ENCODE peak calls at places on chromosomes 16 and 17, in five cellular contexts. One of them, this sample, is unnamed.

GRCh38 chr17:1360975-1361374 is 39.0 kb downstream of the YWHAE start:
- DNase-seq in naive thymus-derived CD8-positive, alpha-beta T cell: no peak
- DNase-seq in NCI-H1105 treated with DMSO at 0.1 percent for 48 hours: no peak
- DNase-seq in right cardiac atrium: no peak
- DNase-seq in EL: no peak
- DNase-seq in this sample: no peak

GRCh38 chr16:14196539-14196938 is 125.4 kb downstream of the MRTFB start:
- DNase-seq in naive thymus-derived CD8-positive, alpha-beta T cell: peak; percentile 27
- DNase-seq in NCI-H1105 treated with DMSO at 0.1 percent for 48 hours: no peak
- DNase-seq in right cardiac atrium: no peak
- DNase-seq in EL: no peak
- DNase-seq in this sample: no peak

GRCh38 chr17:40313660-40314556 is 4.9 kb downstream of the RARA start:
- DNase-seq in naive thymus-derived CD8-positive, alpha-beta T cell: no peak
- DNase-seq in NCI-H1105 treated with DMSO at 0.1 percent for 48 hours: peak; percentile 93
- DNase-seq in right cardiac atrium: no peak
- DNase-seq in EL: no peak
- DNase-seq in this sample: no peak

GRCh38 chr17:21689604-21690003 is 2.7 kb upstream of the KCNJ18 start:
- DNase-seq in naive thymus-derived CD8-positive, alpha-beta T cell: no peak
- DNase-seq in NCI-H1105 treated with DMSO at 0.1 percent for 48 hours: no peak
- DNase-seq in right cardiac atrium: peak; percentile 84
- DNase-seq in EL: peak; percentile 91
- DNase-seq in this sample: no peak

GRCh38 chr16:51888021-51888420 is 658.9 kb downstream of the TOX3 start:
- DNase-seq in naive thymus-derived CD8-positive, alpha-beta T cell: no peak
- DNase-seq in NCI-H1105 treated with DMSO at 0.1 percent for 48 hours: no peak
- DNase-seq in right cardiac atrium: no peak
- DNase-seq in EL: peak; percentile 24
- DNase-seq in this sample: no peak

GRCh38 chr17:27402943-27403342 is 53.3 kb upstream of the KSR1 start:
- DNase-seq in naive thymus-derived CD8-positive, alpha-beta T cell: no peak
- DNase-seq in NCI-H1105 treated with DMSO at 0.1 percent for 48 hours: no peak
- DNase-seq in right cardiac atrium: no peak
- DNase-seq in EL: no peak
- DNase-seq in this sample: no peak

GRCh38 chr17:21551081-21551881 is 141.0 kb upstream of the KCNJ18 start:
- DNase-seq in naive thymus-derived CD8-positive, alpha-beta T cell: peak; percentile 80
- DNase-seq in NCI-H1105 treated with DMSO at 0.1 percent for 48 hours: peak; percentile 88
- DNase-seq in right cardiac atrium: peak; percentile 86
- DNase-seq in EL: peak; percentile 82
- DNase-seq in this sample: peak; percentile 90

GRCh38 chr17:57622886-57623433 is 122.1 kb downstream of the CCDC182 start:
- DNase-seq in naive thymus-derived CD8-positive, alpha-beta T cell: no peak
- DNase-seq in NCI-H1105 treated with DMSO at 0.1 percent for 48 hours: no peak
- DNase-seq in right cardiac atrium: peak; percentile 48
- DNase-seq in EL: peak; percentile 87
- DNase-seq in this sample: no peak

GRCh38 chr16:8720080-8720966 is 45.9 kb downstream of the ABAT start:
- DNase-seq in naive thymus-derived CD8-positive, alpha-beta T cell: no peak
- DNase-seq in NCI-H1105 treated with DMSO at 0.1 percent for 48 hours: peak; percentile 94
- DNase-seq in right cardiac atrium: no peak
- DNase-seq in EL: no peak
- DNase-seq in this sample: peak; percentile 32

GRCh38 chr17:66089764-66090163 is 102.2 kb downstream of the CEP112 start:
- DNase-seq in naive thymus-derived CD8-positive, alpha-beta T cell: no peak
- DNase-seq in NCI-H1105 treated with DMSO at 0.1 percent for 48 hours: no peak
- DNase-seq in right cardiac atrium: no peak
- DNase-seq in EL: no peak
- DNase-seq in this sample: no peak

GRCh38 chr16:30722916-30723315 is 23.9 kb downstream of the SRCAP start:
- DNase-seq in naive thymus-derived CD8-positive, alpha-beta T cell: no peak
- DNase-seq in NCI-H1105 treated with DMSO at 0.1 percent for 48 hours: no peak
- DNase-seq in right cardiac atrium: no peak
- DNase-seq in EL: no peak
- DNase-seq in this sample: no peak

GRCh38 chr16:54928421-54929089 is 2.1 kb upstream of the IRX5 start:
- DNase-seq in naive thymus-derived CD8-positive, alpha-beta T cell: peak; percentile 25
- DNase-seq in NCI-H1105 treated with DMSO at 0.1 percent for 48 hours: peak; percentile 72
- DNase-seq in right cardiac atrium: peak; percentile 81
- DNase-seq in EL: peak; percentile 73
- DNase-seq in this sample: peak; percentile 89

GRCh38 chr17:12180644-12181261 is 160.1 kb downstream of the MAP2K4 start:
- DNase-seq in naive thymus-derived CD8-positive, alpha-beta T cell: peak; percentile 1
- DNase-seq in NCI-H1105 treated with DMSO at 0.1 percent for 48 hours: peak; percentile 48
- DNase-seq in right cardiac atrium: no peak
- DNase-seq in EL: peak; percentile 55
- DNase-seq in this sample: no peak

GRCh38 chr16:81956213-81956948 is 54.9 kb downstream of the SDR42E1 start:
- DNase-seq in naive thymus-derived CD8-positive, alpha-beta T cell: no peak
- DNase-seq in NCI-H1105 treated with DMSO at 0.1 percent for 48 hours: no peak
- DNase-seq in right cardiac atrium: no peak
- DNase-seq in EL: peak; percentile 12
- DNase-seq in this sample: no peak

GRCh38 chr16:87930456-87930855 is 5.9 kb downstream of the CA5A start:
- DNase-seq in naive thymus-derived CD8-positive, alpha-beta T cell: no peak
- DNase-seq in NCI-H1105 treated with DMSO at 0.1 percent for 48 hours: no peak
- DNase-seq in right cardiac atrium: no peak
- DNase-seq in EL: no peak
- DNase-seq in this sample: no peak

GRCh38 chr17:21218101-21218500 is 4.1 kb upstream of the TMEM11 start:
- DNase-seq in naive thymus-derived CD8-positive, alpha-beta T cell: no peak
- DNase-seq in NCI-H1105 treated with DMSO at 0.1 percent for 48 hours: no peak
- DNase-seq in right cardiac atrium: no peak
- DNase-seq in EL: no peak
- DNase-seq in this sample: no peak

GRCh38 chr17:42917236-42917603 is 16.6 kb downstream of the G6PC1 start:
- DNase-seq in naive thymus-derived CD8-positive, alpha-beta T cell: no peak
- DNase-seq in NCI-H1105 treated with DMSO at 0.1 percent for 48 hours: no peak
- DNase-seq in right cardiac atrium: no peak
- DNase-seq in EL: no peak
- DNase-seq in this sample: no peak

GRCh38 chr16:4511441-4512082 is 27.0 kb downstream of the CDIP1 start:
- DNase-seq in naive thymus-derived CD8-positive, alpha-beta T cell: no peak
- DNase-seq in NCI-H1105 treated with DMSO at 0.1 percent for 48 hours: peak; percentile 31
- DNase-seq in right cardiac atrium: peak; percentile 42
- DNase-seq in EL: peak; percentile 37
- DNase-seq in this sample: peak; percentile 77

GRCh38 chr16:58500329-58501241 is 642 bp downstream of the NDRG4 start:
- DNase-seq in naive thymus-derived CD8-positive, alpha-beta T cell: no peak
- DNase-seq in NCI-H1105 treated with DMSO at 0.1 percent for 48 hours: peak; percentile 41
- DNase-seq in right cardiac atrium: no peak
- DNase-seq in EL: no peak
- DNase-seq in this sample: no peak

GRCh38 chr16:2507679-2508064 is 6.1 kb upstream of the ATP6V0C start:
- DNase-seq in naive thymus-derived CD8-positive, alpha-beta T cell: no peak
- DNase-seq in NCI-H1105 treated with DMSO at 0.1 percent for 48 hours: no peak
- DNase-seq in right cardiac atrium: peak; percentile 52
- DNase-seq in EL: no peak
- DNase-seq in this sample: peak; percentile 74

GRCh38 chr16:27462200-27462845 is 60.3 kb downstream of the IL21R start:
- DNase-seq in naive thymus-derived CD8-positive, alpha-beta T cell: no peak
- DNase-seq in NCI-H1105 treated with DMSO at 0.1 percent for 48 hours: no peak
- DNase-seq in right cardiac atrium: no peak
- DNase-seq in EL: no peak
- DNase-seq in this sample: no peak

GRCh38 chr16:69838417-69838990 is 76.4 kb downstream of the WWP2 start:
- DNase-seq in naive thymus-derived CD8-positive, alpha-beta T cell: no peak
- DNase-seq in NCI-H1105 treated with DMSO at 0.1 percent for 48 hours: no peak
- DNase-seq in right cardiac atrium: peak; percentile 52
- DNase-seq in EL: no peak
- DNase-seq in this sample: peak; percentile 41

GRCh38 chr17:30363715-30364202 is 15.0 kb upstream of the CPD start:
- DNase-seq in naive thymus-derived CD8-positive, alpha-beta T cell: peak; percentile 72
- DNase-seq in NCI-H1105 treated with DMSO at 0.1 percent for 48 hours: no peak
- DNase-seq in right cardiac atrium: no peak
- DNase-seq in EL: peak; percentile 74
- DNase-seq in this sample: no peak

GRCh38 chr17:68698761-68699160 is 97.6 kb upstream of the FAM20A start:
- DNase-seq in naive thymus-derived CD8-positive, alpha-beta T cell: no peak
- DNase-seq in NCI-H1105 treated with DMSO at 0.1 percent for 48 hours: no peak
- DNase-seq in right cardiac atrium: no peak
- DNase-seq in EL: no peak
- DNase-seq in this sample: no peak

GRCh38 chr16:58443783-58444182 is 51.5 kb downstream of the GINS3 start:
- DNase-seq in naive thymus-derived CD8-positive, alpha-beta T cell: no peak
- DNase-seq in NCI-H1105 treated with DMSO at 0.1 percent for 48 hours: no peak
- DNase-seq in right cardiac atrium: no peak
- DNase-seq in EL: no peak
- DNase-seq in this sample: no peak

GRCh38 chr16:89193576-89194293 is 6.6 kb downstream of the SLC22A31 start:
- DNase-seq in naive thymus-derived CD8-positive, alpha-beta T cell: no peak
- DNase-seq in NCI-H1105 treated with DMSO at 0.1 percent for 48 hours: no peak
- DNase-seq in right cardiac atrium: no peak
- DNase-seq in EL: no peak
- DNase-seq in this sample: no peak

GRCh38 chr17:7851438-7852261 is 3.2 kb upstream of the TMEM88 start:
- DNase-seq in naive thymus-derived CD8-positive, alpha-beta T cell: peak; percentile 95
- DNase-seq in NCI-H1105 treated with DMSO at 0.1 percent for 48 hours: peak; percentile 97
- DNase-seq in right cardiac atrium: peak; percentile 92
- DNase-seq in EL: peak; percentile 78
- DNase-seq in this sample: peak; percentile 93

GRCh38 chr17:57881143-57881542 is 31.3 kb upstream of the MRPS23 start:
- DNase-seq in naive thymus-derived CD8-positive, alpha-beta T cell: no peak
- DNase-seq in NCI-H1105 treated with DMSO at 0.1 percent for 48 hours: no peak
- DNase-seq in right cardiac atrium: no peak
- DNase-seq in EL: peak; percentile 51
- DNase-seq in this sample: no peak

GRCh38 chr16:66007717-66008116 is 358.8 kb upstream of the CDH5 start:
- DNase-seq in naive thymus-derived CD8-positive, alpha-beta T cell: no peak
- DNase-seq in NCI-H1105 treated with DMSO at 0.1 percent for 48 hours: no peak
- DNase-seq in right cardiac atrium: no peak
- DNase-seq in EL: peak; percentile 79
- DNase-seq in this sample: no peak

GRCh38 chr17:66437466-66438026 is 135.1 kb downstream of the PRKCA start:
- DNase-seq in naive thymus-derived CD8-positive, alpha-beta T cell: no peak
- DNase-seq in NCI-H1105 treated with DMSO at 0.1 percent for 48 hours: no peak
- DNase-seq in right cardiac atrium: no peak
- DNase-seq in EL: no peak
- DNase-seq in this sample: no peak

GRCh38 chr17:82299452-82299851 is 18.0 kb downstream of the CD7 start:
- DNase-seq in naive thymus-derived CD8-positive, alpha-beta T cell: peak; percentile 59
- DNase-seq in NCI-H1105 treated with DMSO at 0.1 percent for 48 hours: no peak
- DNase-seq in right cardiac atrium: no peak
- DNase-seq in EL: no peak
- DNase-seq in this sample: no peak

GRCh38 chr16:3036726-3037315 is at the start of gene BICDL2:
- DNase-seq in naive thymus-derived CD8-positive, alpha-beta T cell: no peak
- DNase-seq in NCI-H1105 treated with DMSO at 0.1 percent for 48 hours: no peak
- DNase-seq in right cardiac atrium: no peak
- DNase-seq in EL: no peak
- DNase-seq in this sample: no peak

GRCh38 chr16:23874613-23875294 is 39.0 kb downstream of the PRKCB start:
- DNase-seq in naive thymus-derived CD8-positive, alpha-beta T cell: no peak
- DNase-seq in NCI-H1105 treated with DMSO at 0.1 percent for 48 hours: no peak
- DNase-seq in right cardiac atrium: no peak
- DNase-seq in EL: no peak
- DNase-seq in this sample: no peak

GRCh38 chr17:14359251-14359939 is 58.5 kb downstream of the HS3ST3B1 start:
- DNase-seq in naive thymus-derived CD8-positive, alpha-beta T cell: no peak
- DNase-seq in NCI-H1105 treated with DMSO at 0.1 percent for 48 hours: no peak
- DNase-seq in right cardiac atrium: no peak
- DNase-seq in EL: no peak
- DNase-seq in this sample: no peak

GRCh38 chr17:47335101-47335936 is 11.6 kb downstream of the EFCAB13 start:
- DNase-seq in naive thymus-derived CD8-positive, alpha-beta T cell: no peak
- DNase-seq in NCI-H1105 treated with DMSO at 0.1 percent for 48 hours: no peak
- DNase-seq in right cardiac atrium: no peak
- DNase-seq in EL: no peak
- DNase-seq in this sample: no peak

GRCh38 chr17:50186661-50187402 is 14.6 kb downstream of the COL1A1 start:
- DNase-seq in naive thymus-derived CD8-positive, alpha-beta T cell: no peak
- DNase-seq in NCI-H1105 treated with DMSO at 0.1 percent for 48 hours: no peak
- DNase-seq in right cardiac atrium: no peak
- DNase-seq in EL: peak; percentile 60
- DNase-seq in this sample: no peak

GRCh38 chr17:17097763-17098345 is 55.6 kb downstream of the MPRIP start:
- DNase-seq in naive thymus-derived CD8-positive, alpha-beta T cell: no peak
- DNase-seq in NCI-H1105 treated with DMSO at 0.1 percent for 48 hours: no peak
- DNase-seq in right cardiac atrium: no peak
- DNase-seq in EL: no peak
- DNase-seq in this sample: no peak

GRCh38 chr17:1177099-1177996 is 2.4 kb downstream of the ABR start:
- DNase-seq in naive thymus-derived CD8-positive, alpha-beta T cell: no peak
- DNase-seq in NCI-H1105 treated with DMSO at 0.1 percent for 48 hours: no peak
- DNase-seq in right cardiac atrium: no peak
- DNase-seq in EL: peak; percentile 56
- DNase-seq in this sample: no peak

GRCh38 chr16:70602831-70603230 is 43.5 kb upstream of the IL34 start:
- DNase-seq in naive thymus-derived CD8-positive, alpha-beta T cell: no peak
- DNase-seq in NCI-H1105 treated with DMSO at 0.1 percent for 48 hours: no peak
- DNase-seq in right cardiac atrium: no peak
- DNase-seq in EL: no peak
- DNase-seq in this sample: no peak

GRCh38 chr16:29848420-29849297 is 14.4 kb downstream of the CDIPT start:
- DNase-seq in naive thymus-derived CD8-positive, alpha-beta T cell: peak; percentile 86
- DNase-seq in NCI-H1105 treated with DMSO at 0.1 percent for 48 hours: peak; percentile 18
- DNase-seq in right cardiac atrium: peak; percentile 83
- DNase-seq in EL: peak; percentile 64
- DNase-seq in this sample: peak; percentile 87